ENCODE peak calls at places on chromosome 10, in eight cellular contexts. D is EH; Q is PC-3; W is tibial nerve; Z is HuH-7.5; Y is activated naive CD8-positive, alpha-beta T cell treated with anti-CD3 and anti-CD28 coated beads, Interleukin-2, amount 50 U/mL, for 24 hours; G is T-helper 9 cell; R is EL. P is an unnamed sample.

GRCh38 chr10:29698766-29699490 is 64.2 kb upstream of the SVIL start:
- DNase-seq in Y (no peak), R (no peak), G (no peak), Q (no peak), W (no peak), D (no peak), Z (no peak), P (no peak)

GRCh38 chr10:129141492-129141891 is 325.5 kb upstream of the MGMT start:
- DNase-seq in G (no peak), R (no peak), W (no peak), D (no peak), Q (no peak), Z (no peak), Y (no peak), P (no peak)

GRCh38 chr10:132677905-132678298 is 108.0 kb downstream of the NKX6-2 start:
- DNase-seq in R (no peak), Z (no peak), G (no peak), Y (no peak), D (no peak), Q (no peak), W (no peak), P (peak; percentile 70)

GRCh38 chr10:8453587-8453986 is 399.1 kb downstream of the GATA3 start:
- DNase-seq in Q (peak; percentile 35), W (peak; percentile 8), R (no peak), Z (no peak), G (no peak), Y (no peak), D (no peak), P (no peak)

GRCh38 chr10:77970869-77971803 is 44.6 kb upstream of the DLG5 start:
- DNase-seq in Y (peak; percentile 5), G (no peak), Z (peak; percentile 40), W (peak; percentile 53), Q (peak; percentile 99), R (peak; percentile 86), D (peak; percentile 99), P (peak; percentile 85)

GRCh38 chr10:131784363-131785120 is 116.3 kb upstream of the PPP2R2D start:
- DNase-seq in G (no peak), Q (no peak), Z (no peak), D (no peak), W (no peak), Y (no peak), R (no peak), P (no peak)

GRCh38 chr10:17003151-17003550 is 126.5 kb downstream of the CUBN start:
- DNase-seq in G (peak; percentile 50), Q (no peak), Z (no peak), Y (peak; percentile 57), W (no peak), R (peak; percentile 91), D (peak; percentile 93), P (no peak)

GRCh38 chr10:35707642-35708425 is 65.7 kb upstream of the FZD8 start:
- DNase-seq in Y (no peak), D (no peak), W (no peak), Q (no peak), R (no peak), Z (no peak), G (no peak), P (no peak)

GRCh38 chr10:86888585-86889381 is 68.6 kb downstream of the MMRN2 start:
- DNase-seq in R (peak; percentile 68), G (no peak), Q (peak; percentile 53), D (peak; percentile 82), Y (no peak), W (no peak), Z (no peak), P (no peak)

GRCh38 chr10:132511092-132511491 is 26.5 kb upstream of the INPP5A start:
- DNase-seq in Z (no peak), R (no peak), Q (no peak), G (no peak), D (no peak), Y (no peak), W (no peak), P (peak; percentile 32)

GRCh38 chr10:124348801-124349200 is 69.9 kb downstream of the OAT start:
- DNase-seq in Z (no peak), R (no peak), G (no peak), D (no peak), W (no peak), Q (no peak), Y (no peak), P (no peak)

GRCh38 chr10:57018452-57018851 is 657.4 kb upstream of the ZWINT start:
- DNase-seq in D (no peak), R (no peak), Y (no peak), Q (no peak), Z (no peak), G (no peak), W (no peak), P (no peak)

P was measured in posterior vena cava.